ENCODE peak calls at places on chromosomes 2 and 18, in nine cellular contexts. X is NCI-H345; J is stromal cell of bone marrow; N is Daoy; I is NT2/D1; O is mammary epithelial cell; G is activated T-helper 9 cell treated with anti-CD3 and anti-CD28 coated beads, Interleukin-2, amount 50 U/mL, for 16 hours; Q is activated T-helper 1 cell treated with Interleukin-2 at 50 U/mL for 16 hours; U is cardiac fibroblast. L is an unnamed sample.

GRCh38 chr18:14978962-14979535 is 231.1 kb downstream of the ANKRD30B start:
- DNase-seq in U (no peak), I (peak), G (no peak), N (peak), X (no peak), Q (no peak), O (no peak), J (peak), L (no peak)

GRCh38 chr2:59314367-59314766 is 1073.2 kb upstream of the FANCL start:
- DNase-seq in G (no peak), N (no peak), X (no peak), Q (no peak), U (no peak), I (no peak), J (no peak), O (no peak), L (no peak)

GRCh38 chr2:164514491-164514890 is 106.8 kb downstream of the GRB14 start:
- DNase-seq in G (no peak), U (peak), O (peak), X (peak), J (no peak), I (no peak), N (peak), Q (no peak), L (no peak)

GRCh38 chr2:218429951-218430692 is 11.2 kb downstream of the VIL1 start:
- DNase-seq in X (no peak), Q (no peak), G (no peak), O (no peak), U (no peak), J (no peak), I (no peak), N (peak), L (no peak)

GRCh38 chr2:233351423-233351822 is 2.9 kb upstream of the DGKD start:
- DNase-seq in G (no peak), N (peak), Q (no peak), O (no peak), I (no peak), X (no peak), J (peak), U (no peak), L (no peak)

GRCh38 chr18:23998018-23998417 is 16.5 kb upstream of the TTC39C start:
- DNase-seq in Q (no peak), I (no peak), O (no peak), J (no peak), N (no peak), X (no peak), U (no peak), G (no peak), L (no peak)

GRCh38 chr2:177314722-177315264 is 50.3 kb upstream of the NFE2L2 start:
- DNase-seq in N (no peak), O (no peak), X (no peak), G (no peak), Q (no peak), U (no peak), I (no peak), J (no peak), L (no peak)

GRCh38 chr2:163347982-163348842 is 387.6 kb downstream of the FIGN start:
- DNase-seq in I (peak), X (no peak), N (peak), J (peak), O (peak), Q (no peak), G (no peak), U (peak), L (peak)

GRCh38 chr2:207692206-207693065 is 19.0 kb upstream of the CCNYL1 start:
- DNase-seq in X (peak), N (peak), I (peak), J (no peak), Q (peak), G (peak), U (peak), O (no peak), L (peak)

GRCh38 chr2:9638532-9638931 is 7.7 kb upstream of the YWHAQ start:
- DNase-seq in O (peak), J (peak), I (no peak), G (no peak), N (peak), U (peak), X (no peak), Q (no peak), L (peak)

GRCh38 chr2:144560254-144560653 is 40.3 kb upstream of the ZEB2 start:
- DNase-seq in G (no peak), X (no peak), J (no peak), N (no peak), O (no peak), I (no peak), U (no peak), Q (no peak), L (no peak)

GRCh38 chr2:129827251-129827894 is 152.1 kb upstream of the RAB6C start:
- DNase-seq in X (no peak), U (no peak), O (no peak), G (no peak), I (no peak), N (no peak), Q (no peak), J (no peak), L (no peak)

GRCh38 chr2:217279130-217279529 is 419.3 kb upstream of the TNP1 start:
- DNase-seq in U (no peak), J (peak), I (no peak), Q (no peak), O (no peak), X (no peak), G (no peak), N (peak), L (no peak)

GRCh38 chr2:124894199-124894598 is 869.1 kb downstream of the CNTNAP5 start:
- DNase-seq in G (no peak), N (no peak), X (no peak), O (no peak), U (no peak), I (no peak), Q (no peak), J (no peak), L (no peak)

GRCh38 chr2:231482806-231483391 is 18.6 kb upstream of the NCL start:
- DNase-seq in J (peak), N (peak), G (peak), X (peak), I (no peak), Q (peak), O (peak), U (peak), L (peak)

GRCh38 chr2:46493241-46493970 is 14.0 kb downstream of the TMEM247 start:
- DNase-seq in G (no peak), X (no peak), I (no peak), J (no peak), N (no peak), Q (no peak), O (peak), U (peak), L (no peak)

GRCh38 chr2:239538357-239539052 is 137.7 kb upstream of the HDAC4 start:
- DNase-seq in J (no peak), X (no peak), I (no peak), N (no peak), U (no peak), Q (no peak), O (no peak), G (no peak), L (no peak)

GRCh38 chr2:151999058-151999457 is 99.8 kb downstream of the CACNB4 start:
- DNase-seq in I (peak), G (no peak), N (peak), U (peak), J (peak), X (peak), O (peak), Q (peak), L (peak)

L was measured in right cardiac atrium.